ENCODE peak calls at places on chromosomes 1 and 21, in five cellular contexts. R, O, S, T and Y are unnamed samples.

GRCh38 chr1:101198842-101199636 is 37.8 kb upstream of the S1PR1 start:
- DNase-seq in R (no peak), O (peak), S (peak), T (no peak), Y (no peak)

GRCh38 chr1:32500387-32501209 is 35.7 kb downstream of the ZBTB8B start:
- DNase-seq in R (no peak), O (no peak), S (peak), T (peak), Y (peak)

GRCh38 chr1:196178083-196178635 is 430.1 kb downstream of the KCNT2 start:
- DNase-seq in R (no peak), O (no peak), S (no peak), T (no peak), Y (no peak)

GRCh38 chr1:7407980-7408770 is 362.9 kb upstream of the VAMP3 start:
- DNase-seq in R (no peak), O (no peak), S (no peak), T (no peak), Y (no peak)

GRCh38 chr1:213956295-213956770 is 31.4 kb upstream of the PROX1 start:
- DNase-seq in R (peak), O (no peak), S (no peak), T (no peak), Y (no peak)

GRCh38 chr1:231161711-231162299 is at the start of gene TRIM67:
- DNase-seq in R (peak), O (no peak), S (peak), T (peak), Y (no peak)

GRCh38 chr1:23745515-23745914 is 2.2 kb downstream of the ELOA start:
- DNase-seq in R (peak), O (no peak), S (peak), T (peak), Y (peak)

GRCh38 chr1:205629751-205630150 is 2.1 kb downstream of the ELK4 start:
- DNase-seq in R (no peak), O (no peak), S (no peak), T (no peak), Y (no peak)

GRCh38 chr1:172966844-172967540 is 83.7 kb downstream of the TNFSF18 start:
- DNase-seq in R (no peak), O (no peak), S (no peak), T (no peak), Y (no peak)

GRCh38 chr1:169113613-169114119 is 7.2 kb downstream of the ATP1B1 start:
- DNase-seq in R (peak), O (no peak), S (no peak), T (no peak), Y (no peak)

GRCh38 chr1:226064168-226064815 is 1.8 kb downstream of the H3-3A start:
- DNase-seq in R (peak), O (no peak), S (no peak), T (no peak), Y (no peak)

GRCh38 chr1:27661412-27662075 is 10.4 kb downstream of the IFI6 start:
- DNase-seq in R (no peak), O (no peak), S (no peak), T (no peak), Y (no peak)

GRCh38 chr1:203673550-203674411 is 47.1 kb downstream of the ATP2B4 start:
- DNase-seq in R (peak), O (no peak), S (peak), T (no peak), Y (peak)

GRCh38 chr1:10779201-10779600 is 17.2 kb downstream of the CASZ1 start:
- DNase-seq in R (no peak), O (no peak), S (no peak), T (no peak), Y (no peak)

GRCh38 chr1:154453155-154453554 is 48.0 kb downstream of the IL6R start:
- DNase-seq in R (no peak), O (no peak), S (no peak), T (no peak), Y (no peak)

GRCh38 chr1:154456631-154457030 is 45.4 kb upstream of the TDRD10 start:
- DNase-seq in R (no peak), O (no peak), S (no peak), T (no peak), Y (peak)

GRCh38 chr1:154459044-154459443 is 43.0 kb upstream of the TDRD10 start:
- DNase-seq in R (no peak), O (no peak), S (no peak), T (no peak), Y (no peak)

GRCh38 chr1:154454391-154455120 is 47.5 kb upstream of the TDRD10 start:
- DNase-seq in R (no peak), O (no peak), S (no peak), T (no peak), Y (peak)

DNA sequence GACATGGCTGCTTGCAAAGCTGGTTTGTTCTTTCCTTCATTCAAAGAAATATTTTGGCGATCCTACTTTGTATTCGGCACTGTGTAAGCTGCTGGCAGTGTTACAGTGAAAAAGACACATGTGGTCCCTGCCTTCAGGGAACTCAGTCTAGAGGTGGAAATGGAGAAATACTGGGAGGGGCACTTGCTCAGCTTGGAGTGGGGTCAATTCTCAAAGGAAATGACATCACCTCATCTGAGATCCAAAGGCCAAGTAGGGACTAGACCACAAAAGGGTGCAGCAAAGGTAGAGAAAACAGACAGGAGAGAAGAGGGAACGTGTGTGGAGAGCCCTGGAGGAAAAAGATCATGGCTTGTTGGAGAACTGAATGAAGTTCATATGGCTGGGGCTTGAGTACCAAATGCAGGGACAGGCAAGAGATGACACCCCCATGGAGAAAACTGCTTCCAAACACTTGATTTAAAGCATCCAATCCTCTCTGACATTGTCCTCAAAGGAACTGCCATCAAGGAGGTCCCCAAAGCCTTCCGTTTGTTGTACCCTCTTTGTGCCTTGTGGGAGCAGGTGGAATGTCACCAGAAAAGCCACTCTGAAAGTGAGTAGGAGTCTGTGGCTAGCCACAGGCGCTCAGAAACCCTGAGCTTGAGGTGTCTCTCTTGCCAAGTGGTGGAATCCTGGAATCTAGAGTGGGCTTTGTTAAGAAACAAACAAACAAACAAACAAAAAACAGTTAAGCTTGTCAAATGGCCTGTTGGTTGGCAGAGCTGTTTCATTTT is 48.3 kb upstream of the TDRD10 start:
- DNase-seq in R (peak), O (no peak), S (no peak), T (no peak), Y (peak)
- TF ChIP-seq GABPA in R (peak), O (no peak), S (no peak), T (no peak), Y (no peak)

GRCh38 chr1:180609643-180610555 is 21.9 kb upstream of the XPR1 start:
- DNase-seq in R (no peak), O (no peak), S (peak), T (no peak), Y (peak)
- TF ChIP-seq GABPA in R (no peak), O (no peak), S (peak), T (no peak), Y (no peak)

GRCh38 chr1:66944330-66945274 is 19.8 kb downstream of the MIER1 start:
- DNase-seq in R (peak), O (no peak), S (peak), T (no peak), Y (no peak)
- TF ChIP-seq GABPA in R (no peak), O (no peak), S (no peak), T (no peak), Y (no peak)

GRCh38 chr21:28431527-28432200 is 561.0 kb downstream of the LTN1 start:
- DNase-seq in R (no peak), O (no peak), S (no peak), T (no peak), Y (no peak)

GRCh38 chr21:28431022-28431421 is 561.7 kb downstream of the LTN1 start:
- DNase-seq in R (no peak), O (no peak), S (no peak), T (no peak), Y (no peak)

GRCh38 chr21:28439852-28440251 is 552.8 kb downstream of the LTN1 start:
- DNase-seq in R (no peak), O (no peak), S (no peak), T (no peak), Y (no peak)

GRCh38 chr21:28439246-28439645 is 553.4 kb downstream of the LTN1 start:
- DNase-seq in R (no peak), O (no peak), S (no peak), T (no peak), Y (no peak)

GRCh38 chr21:28436286-28436932 is 556.3 kb downstream of the LTN1 start:
- DNase-seq in R (no peak), O (no peak), S (no peak), T (no peak), Y (no peak)
- TF ChIP-seq GABPA in R (no peak), O (no peak), S (no peak), T (no peak), Y (no peak)

DNA sequence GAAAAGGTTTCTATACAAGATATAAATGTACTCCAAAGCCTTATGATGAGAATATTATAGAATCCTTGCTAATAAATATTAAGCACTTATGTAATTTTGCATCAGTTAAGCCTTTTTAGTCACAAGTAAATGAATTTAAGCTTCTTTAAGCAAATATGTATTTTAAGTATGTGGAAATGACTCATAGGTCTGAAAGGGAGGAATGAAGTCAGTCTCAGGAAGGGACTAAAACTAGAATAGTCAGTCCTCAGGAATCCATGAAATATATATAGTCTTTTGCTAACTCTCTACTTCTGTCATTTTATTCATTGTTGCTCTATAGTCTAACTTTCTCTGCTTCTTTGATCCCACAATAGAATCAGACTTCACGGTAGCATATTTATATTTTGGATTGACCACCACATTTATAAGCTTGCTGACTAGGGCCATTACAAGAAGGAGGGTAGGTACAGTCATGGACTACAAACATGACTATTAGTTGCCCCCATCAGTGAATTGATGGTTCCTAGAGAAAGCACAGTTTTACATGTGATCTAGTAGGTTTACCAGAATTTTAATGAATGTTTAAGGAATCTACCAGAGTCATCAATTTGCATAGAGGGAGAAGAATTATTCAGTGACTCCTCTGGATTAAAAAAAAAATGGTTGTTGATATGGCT is 20.2 kb upstream of the RABGGTB start:
- DNase-seq in R (no peak), O (no peak), S (no peak), T (no peak), Y (no peak)
- TF ChIP-seq GABPA in R (no peak), O (no peak), S (no peak), T (no peak), Y (no peak)

DNA sequence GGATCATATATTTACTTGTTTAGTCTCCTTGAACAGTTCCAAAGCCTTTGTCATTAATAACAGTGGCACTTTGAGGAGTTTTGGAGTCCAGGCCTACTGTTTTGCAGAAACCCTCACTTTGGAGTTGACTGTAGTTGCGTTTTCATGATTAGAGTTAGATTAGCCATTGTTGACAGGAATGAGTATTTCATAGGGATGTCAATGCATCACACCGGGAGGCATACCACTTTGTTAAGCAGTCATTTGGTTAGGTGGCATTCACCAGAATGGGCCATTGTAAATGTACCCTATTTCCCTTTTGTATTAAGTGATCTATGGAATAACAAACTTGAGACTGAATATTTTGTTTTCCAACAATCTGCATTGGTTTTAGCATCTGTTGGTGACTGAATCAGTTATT is 11.8 kb downstream of the MRPS6 start:
- DNase-seq in R (no peak), O (no peak), S (no peak), T (no peak), Y (no peak)
- TF ChIP-seq GABPA in R (no peak), O (no peak), S (no peak), T (no peak), Y (no peak)

DNA sequence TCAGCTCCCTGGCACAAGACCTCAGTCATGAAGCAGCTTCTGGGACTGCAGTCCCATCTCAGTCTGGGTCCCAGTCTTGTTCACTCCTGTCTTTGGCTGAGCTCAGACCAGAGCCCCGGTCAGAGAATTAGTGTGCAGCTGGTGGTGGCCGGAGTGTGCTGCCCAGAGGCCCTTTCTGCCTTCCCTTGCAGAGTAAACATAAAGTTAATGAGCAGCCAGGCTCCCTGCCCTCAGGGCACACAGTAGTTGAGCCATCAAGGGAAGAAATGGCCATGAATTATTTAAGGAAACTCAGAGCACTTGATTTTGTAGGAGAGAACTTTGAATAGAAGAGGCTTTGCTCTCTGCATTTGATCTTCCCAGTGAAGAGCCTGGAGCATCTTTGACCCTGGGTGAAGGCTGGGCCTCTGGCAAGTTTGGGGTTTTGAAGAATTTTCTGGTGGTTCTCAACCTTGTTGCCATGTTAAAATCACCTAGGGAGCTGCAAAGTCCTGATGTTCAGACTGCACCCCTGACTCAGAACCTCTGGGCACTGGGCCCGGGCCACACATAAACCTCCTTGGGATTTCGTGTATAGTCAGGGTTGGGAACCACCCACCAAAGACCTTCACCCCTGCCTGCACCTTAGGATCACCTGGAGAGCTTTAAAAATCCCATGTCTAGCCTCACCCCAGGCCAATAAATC is 26.4 kb upstream of the SELENON start:
- DNase-seq in R (peak), O (no peak), S (no peak), T (peak), Y (no peak)
- TF ChIP-seq GABPA in R (no peak), O (no peak), S (no peak), T (no peak), Y (no peak)